ENCODE peak calls at places on chromosomes 3 and 15, in ten cellular contexts. One of them, this sample, is unnamed.

GRCh38 chr15:34047893-34048775 is 9.1 kb upstream of the AVEN start:
- DNase-seq in left ventricle myocardium inferior: no peak
- DNase-seq in CD4-positive, CD25-positive, alpha-beta regulatory T cell: no peak
- DNase-seq in hepatocyte: no peak
- DNase-seq in tibial nerve: no peak
- DNase-seq in lower lobe of right lung: no peak
- DNase-seq in fibroblast of lung: peak; percentile 89
- DNase-seq in CD8-positive, alpha-beta T cell: no peak
- DNase-seq in HCT116: no peak
- DNase-seq in ovary: no peak
- DNase-seq in this sample: no peak

GRCh38 chr3:124138148-124138547 is 146.2 kb upstream of the ROPN1 start:
- DNase-seq in tibial nerve: no peak
- DNase-seq in CD8-positive, alpha-beta T cell: no peak
- DNase-seq in fibroblast of lung: no peak
- DNase-seq in ovary: no peak
- DNase-seq in left ventricle myocardium inferior: no peak
- DNase-seq in hepatocyte: no peak
- DNase-seq in HCT116: no peak
- DNase-seq in lower lobe of right lung: no peak
- DNase-seq in CD4-positive, CD25-positive, alpha-beta regulatory T cell: no peak
- DNase-seq in this sample: no peak

GRCh38 chr3:107065094-107065861 is 312.0 kb upstream of the CCDC54 start:
- DNase-seq in fibroblast of lung: peak; percentile 37
- DNase-seq in left ventricle myocardium inferior: no peak
- DNase-seq in CD4-positive, CD25-positive, alpha-beta regulatory T cell: no peak
- DNase-seq in CD8-positive, alpha-beta T cell: no peak
- DNase-seq in hepatocyte: peak; percentile 8
- DNase-seq in HCT116: no peak
- DNase-seq in tibial nerve: no peak
- DNase-seq in lower lobe of right lung: no peak
- DNase-seq in ovary: no peak
- DNase-seq in this sample: no peak

GRCh38 chr3:172516318-172517214 is 6.7 kb downstream of the TNFSF10 start:
- DNase-seq in tibial nerve: peak; percentile 28
- DNase-seq in CD8-positive, alpha-beta T cell: no peak
- DNase-seq in left ventricle myocardium inferior: peak; percentile 29
- DNase-seq in HCT116: no peak
- DNase-seq in lower lobe of right lung: no peak
- DNase-seq in CD4-positive, CD25-positive, alpha-beta regulatory T cell: no peak
- DNase-seq in fibroblast of lung: peak; percentile 95
- DNase-seq in hepatocyte: peak; percentile 34
- DNase-seq in ovary: peak; percentile 45
- DNase-seq in this sample: no peak

GRCh38 chr3:45509038-45509767 is 85.3 kb upstream of the LIMD1 start:
- DNase-seq in CD8-positive, alpha-beta T cell: no peak
- DNase-seq in CD4-positive, CD25-positive, alpha-beta regulatory T cell: no peak
- DNase-seq in tibial nerve: no peak
- DNase-seq in lower lobe of right lung: no peak
- DNase-seq in left ventricle myocardium inferior: no peak
- DNase-seq in ovary: no peak
- DNase-seq in hepatocyte: peak; percentile 36
- DNase-seq in fibroblast of lung: peak; percentile 99
- DNase-seq in HCT116: peak; percentile 48
- DNase-seq in this sample: peak; percentile 22

GRCh38 chr3:37183375-37183831 is 9.0 kb upstream of the LRRFIP2 start:
- DNase-seq in hepatocyte: no peak
- DNase-seq in HCT116: peak; percentile 73
- DNase-seq in tibial nerve: no peak
- DNase-seq in left ventricle myocardium inferior: no peak
- DNase-seq in lower lobe of right lung: no peak
- DNase-seq in fibroblast of lung: peak; percentile 97
- DNase-seq in ovary: no peak
- DNase-seq in CD4-positive, CD25-positive, alpha-beta regulatory T cell: no peak
- DNase-seq in CD8-positive, alpha-beta T cell: no peak
- DNase-seq in this sample: no peak

GRCh38 chr15:30954674-30955073 is 36.8 kb downstream of the MTMR10 start:
- DNase-seq in HCT116: no peak
- DNase-seq in CD8-positive, alpha-beta T cell: no peak
- DNase-seq in left ventricle myocardium inferior: no peak
- DNase-seq in fibroblast of lung: peak; percentile 16
- DNase-seq in CD4-positive, CD25-positive, alpha-beta regulatory T cell: no peak
- DNase-seq in tibial nerve: no peak
- DNase-seq in hepatocyte: no peak
- DNase-seq in lower lobe of right lung: no peak
- DNase-seq in ovary: no peak
- DNase-seq in this sample: no peak

GRCh38 chr3:187274315-187274976 is 17.1 kb downstream of the MASP1 start:
- DNase-seq in CD8-positive, alpha-beta T cell: no peak
- DNase-seq in lower lobe of right lung: no peak
- DNase-seq in fibroblast of lung: no peak
- DNase-seq in ovary: no peak
- DNase-seq in tibial nerve: no peak
- DNase-seq in CD4-positive, CD25-positive, alpha-beta regulatory T cell: no peak
- DNase-seq in HCT116: no peak
- DNase-seq in hepatocyte: no peak
- DNase-seq in left ventricle myocardium inferior: no peak
- DNase-seq in this sample: no peak

GRCh38 chr3:141405025-141405424 is 36.7 kb downstream of the ZBTB38 start:
- DNase-seq in CD4-positive, CD25-positive, alpha-beta regulatory T cell: no peak
- DNase-seq in HCT116: no peak
- DNase-seq in CD8-positive, alpha-beta T cell: no peak
- DNase-seq in tibial nerve: no peak
- DNase-seq in lower lobe of right lung: no peak
- DNase-seq in fibroblast of lung: peak; percentile 78
- DNase-seq in ovary: no peak
- DNase-seq in hepatocyte: no peak
- DNase-seq in left ventricle myocardium inferior: no peak
- DNase-seq in this sample: no peak

GRCh38 chr3:171352387-171352935 is 107.7 kb downstream of the TNIK start:
- DNase-seq in CD4-positive, CD25-positive, alpha-beta regulatory T cell: no peak
- DNase-seq in HCT116: no peak
- DNase-seq in lower lobe of right lung: no peak
- DNase-seq in fibroblast of lung: no peak
- DNase-seq in left ventricle myocardium inferior: no peak
- DNase-seq in ovary: no peak
- DNase-seq in hepatocyte: no peak
- DNase-seq in tibial nerve: no peak
- DNase-seq in CD8-positive, alpha-beta T cell: no peak
- DNase-seq in this sample: no peak

GRCh38 chr15:98120561-98120960 is 160.1 kb downstream of the ARRDC4 start:
- DNase-seq in CD4-positive, CD25-positive, alpha-beta regulatory T cell: no peak
- DNase-seq in HCT116: no peak
- DNase-seq in ovary: no peak
- DNase-seq in left ventricle myocardium inferior: no peak
- DNase-seq in hepatocyte: no peak
- DNase-seq in lower lobe of right lung: no peak
- DNase-seq in CD8-positive, alpha-beta T cell: no peak
- DNase-seq in tibial nerve: no peak
- DNase-seq in fibroblast of lung: no peak
- DNase-seq in this sample: no peak

GRCh38 chr3:115808239-115808638 is 184.9 kb downstream of the GAP43 start:
- DNase-seq in tibial nerve: no peak
- DNase-seq in left ventricle myocardium inferior: no peak
- DNase-seq in HCT116: no peak
- DNase-seq in CD4-positive, CD25-positive, alpha-beta regulatory T cell: no peak
- DNase-seq in ovary: no peak
- DNase-seq in hepatocyte: no peak
- DNase-seq in CD8-positive, alpha-beta T cell: no peak
- DNase-seq in lower lobe of right lung: no peak
- DNase-seq in fibroblast of lung: no peak
- DNase-seq in this sample: no peak

GRCh38 chr3:133853063-133853924 is 42.4 kb downstream of the RAB6B start:
- DNase-seq in CD8-positive, alpha-beta T cell: no peak
- DNase-seq in HCT116: no peak
- DNase-seq in ovary: no peak
- DNase-seq in fibroblast of lung: no peak
- DNase-seq in tibial nerve: no peak
- DNase-seq in left ventricle myocardium inferior: no peak
- DNase-seq in lower lobe of right lung: no peak
- DNase-seq in hepatocyte: no peak
- DNase-seq in CD4-positive, CD25-positive, alpha-beta regulatory T cell: no peak
- DNase-seq in this sample: no peak

GRCh38 chr3:152026033-152026556 is 152.7 kb downstream of the SUCNR1 start:
- DNase-seq in lower lobe of right lung: no peak
- DNase-seq in tibial nerve: no peak
- DNase-seq in ovary: no peak
- DNase-seq in HCT116: peak; percentile 62
- DNase-seq in hepatocyte: peak; percentile 21
- DNase-seq in left ventricle myocardium inferior: no peak
- DNase-seq in CD4-positive, CD25-positive, alpha-beta regulatory T cell: no peak
- DNase-seq in fibroblast of lung: peak; percentile 85
- DNase-seq in CD8-positive, alpha-beta T cell: no peak
- DNase-seq in this sample: no peak

GRCh38 chr3:150748648-150749047 is 14.3 kb downstream of the SIAH2 start:
- DNase-seq in lower lobe of right lung: no peak
- DNase-seq in left ventricle myocardium inferior: no peak
- DNase-seq in CD8-positive, alpha-beta T cell: no peak
- DNase-seq in hepatocyte: no peak
- DNase-seq in CD4-positive, CD25-positive, alpha-beta regulatory T cell: no peak
- DNase-seq in fibroblast of lung: peak; percentile 51
- DNase-seq in tibial nerve: no peak
- DNase-seq in ovary: no peak
- DNase-seq in HCT116: no peak
- DNase-seq in this sample: no peak

GRCh38 chr3:64152100-64152499 is 73.2 kb downstream of the PRICKLE2 start:
- DNase-seq in CD4-positive, CD25-positive, alpha-beta regulatory T cell: no peak
- DNase-seq in fibroblast of lung: peak; percentile 87
- DNase-seq in left ventricle myocardium inferior: no peak
- DNase-seq in HCT116: no peak
- DNase-seq in CD8-positive, alpha-beta T cell: no peak
- DNase-seq in lower lobe of right lung: no peak
- DNase-seq in hepatocyte: peak; percentile 35
- DNase-seq in tibial nerve: no peak
- DNase-seq in ovary: no peak
- DNase-seq in this sample: no peak

GRCh38 chr3:69724722-69725435 is 14.4 kb upstream of the MITF start:
- DNase-seq in fibroblast of lung: peak; percentile 37
- DNase-seq in CD8-positive, alpha-beta T cell: no peak
- DNase-seq in CD4-positive, CD25-positive, alpha-beta regulatory T cell: no peak
- DNase-seq in HCT116: no peak
- DNase-seq in tibial nerve: no peak
- DNase-seq in ovary: no peak
- DNase-seq in hepatocyte: peak; percentile 24
- DNase-seq in left ventricle myocardium inferior: no peak
- DNase-seq in lower lobe of right lung: no peak
- DNase-seq in this sample: no peak

GRCh38 chr3:155428558-155428957 is 135.1 kb upstream of the STRIT1 start:
- DNase-seq in ovary: no peak
- DNase-seq in fibroblast of lung: peak; percentile 96
- DNase-seq in tibial nerve: no peak
- DNase-seq in hepatocyte: no peak
- DNase-seq in CD4-positive, CD25-positive, alpha-beta regulatory T cell: no peak
- DNase-seq in CD8-positive, alpha-beta T cell: no peak
- DNase-seq in lower lobe of right lung: no peak
- DNase-seq in HCT116: no peak
- DNase-seq in left ventricle myocardium inferior: no peak
- DNase-seq in this sample: no peak

GRCh38 chr3:184568591-184568917 is 7.0 kb downstream of the EPHB3 start:
- DNase-seq in tibial nerve: no peak
- DNase-seq in lower lobe of right lung: no peak
- DNase-seq in CD4-positive, CD25-positive, alpha-beta regulatory T cell: no peak
- DNase-seq in left ventricle myocardium inferior: no peak
- DNase-seq in CD8-positive, alpha-beta T cell: no peak
- DNase-seq in fibroblast of lung: no peak
- DNase-seq in hepatocyte: no peak
- DNase-seq in ovary: no peak
- DNase-seq in HCT116: no peak
- DNase-seq in this sample: no peak
- H3K27me3 ChIP-seq in tibial nerve: no peaks in the 10 kb centered on the region
- H3K27me3 ChIP-seq in lower lobe of right lung: peaks cover 5% of the 10 kb centered on the region
- H3K27me3 ChIP-seq in CD4-positive, CD25-positive, alpha-beta regulatory T cell: peaks cover 18% of the 10 kb centered on the region
- H3K27me3 ChIP-seq in left ventricle myocardium inferior: peaks cover 17% of the 10 kb centered on the region
- H3K27me3 ChIP-seq in CD8-positive, alpha-beta T cell: peaks cover 6% of the 10 kb centered on the region
- H3K27me3 ChIP-seq in fibroblast of lung: no peaks in the 10 kb centered on the region
- H3K27me3 ChIP-seq in hepatocyte: no peaks in the 10 kb centered on the region
- H3K27me3 ChIP-seq in ovary: no peaks in the 10 kb centered on the region
- H3K27me3 ChIP-seq in HCT116: no peaks in the 10 kb centered on the region
- H3K27me3 ChIP-seq in this sample: peaks cover 73% of the 10 kb centered on the region

DNA sequence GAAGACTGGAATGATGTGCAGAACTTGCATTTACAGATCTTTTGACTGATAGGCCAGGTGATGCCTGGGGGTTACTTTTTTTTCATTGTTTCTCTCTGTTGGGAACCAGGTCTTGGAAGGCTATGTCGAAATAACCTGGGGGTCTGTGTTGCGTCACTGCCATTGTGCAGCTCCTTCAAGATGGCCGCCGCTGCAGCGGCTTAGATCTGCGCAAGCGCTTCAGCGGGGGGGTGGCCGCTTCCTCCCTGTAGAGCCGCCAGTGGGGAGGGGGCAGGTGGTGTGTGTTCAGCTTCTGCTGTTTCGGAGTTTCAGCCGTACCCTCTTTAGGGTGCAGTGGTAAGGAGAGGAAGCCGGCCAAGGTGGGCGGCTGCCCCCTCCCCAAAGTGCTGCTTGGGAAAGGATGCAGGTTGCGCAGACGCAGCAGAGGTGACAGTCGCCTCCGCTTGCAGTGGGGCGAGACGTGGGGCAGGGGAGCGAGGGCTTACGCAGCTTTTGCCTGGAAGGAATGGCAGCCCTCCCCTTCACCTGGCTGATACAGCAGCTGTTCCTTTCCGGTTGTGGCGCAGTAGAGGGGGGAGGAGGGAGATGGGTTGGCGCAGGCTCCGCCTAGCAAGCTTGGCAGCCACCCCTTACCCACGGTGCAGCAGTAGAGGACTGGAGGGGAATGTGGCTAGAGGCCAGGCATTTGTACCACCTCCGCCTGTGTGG is 1.5 kb downstream of the SNRPN start:
- DNase-seq in tibial nerve: no peak
- DNase-seq in ovary: peak; percentile 79
- DNase-seq in left ventricle myocardium inferior: peak; percentile 66
- DNase-seq in CD8-positive, alpha-beta T cell: peak; percentile 77
- DNase-seq in fibroblast of lung: peak; percentile 72
- DNase-seq in HCT116: no peak
- DNase-seq in hepatocyte: peak; percentile 88
- DNase-seq in lower lobe of right lung: peak; percentile 86
- DNase-seq in CD4-positive, CD25-positive, alpha-beta regulatory T cell: peak; percentile 68
- DNase-seq in this sample: peak; percentile 27
- H3K9me3 ChIP-seq in tibial nerve: no peaks in the 10 kb centered on the region
- H3K9me3 ChIP-seq in ovary: peaks cover 3% of the 10 kb centered on the region
- H3K9me3 ChIP-seq in left ventricle myocardium inferior: peaks cover 23% of the 10 kb centered on the region
- H3K9me3 ChIP-seq in CD8-positive, alpha-beta T cell: peaks cover 12% of the 10 kb centered on the region
- H3K9me3 ChIP-seq in fibroblast of lung: no peaks in the 10 kb centered on the region
- H3K9me3 ChIP-seq in HCT116: no peaks in the 10 kb centered on the region
- H3K9me3 ChIP-seq in hepatocyte: no peaks in the 10 kb centered on the region
- H3K9me3 ChIP-seq in lower lobe of right lung: peaks cover 12% of the 10 kb centered on the region
- H3K9me3 ChIP-seq in CD4-positive, CD25-positive, alpha-beta regulatory T cell: peaks cover 3% of the 10 kb centered on the region
- H3K9me3 ChIP-seq in this sample: no peaks in the 10 kb centered on the region

GRCh38 chr3:135871311-135871710 is 94.2 kb upstream of the PPP2R3A start:
- DNase-seq in hepatocyte: no peak
- DNase-seq in left ventricle myocardium inferior: no peak
- DNase-seq in HCT116: no peak
- DNase-seq in lower lobe of right lung: no peak
- DNase-seq in tibial nerve: no peak
- DNase-seq in CD8-positive, alpha-beta T cell: no peak
- DNase-seq in ovary: no peak
- DNase-seq in fibroblast of lung: peak; percentile 81
- DNase-seq in CD4-positive, CD25-positive, alpha-beta regulatory T cell: no peak
- DNase-seq in this sample: no peak
- H3K27ac ChIP-seq in hepatocyte: no peak overlapping the region
- H3K27ac ChIP-seq in left ventricle myocardium inferior: no peak overlapping the region
- H3K27ac ChIP-seq in HCT116: no peak overlapping the region
- H3K27ac ChIP-seq in lower lobe of right lung: no peak overlapping the region
- H3K27ac ChIP-seq in tibial nerve: no peak overlapping the region
- H3K27ac ChIP-seq in CD8-positive, alpha-beta T cell: no peak overlapping the region
- H3K27ac ChIP-seq in ovary: no peak overlapping the region
- H3K27ac ChIP-seq in fibroblast of lung: no peak overlapping the region
- H3K27ac ChIP-seq in CD4-positive, CD25-positive, alpha-beta regulatory T cell: no peak overlapping the region
- H3K27ac ChIP-seq in this sample: no peak overlapping the region

GRCh38 chr3:193403307-193403706 is 24.8 kb upstream of the ATP13A5 start:
- DNase-seq in lower lobe of right lung: no peak
- DNase-seq in HCT116: no peak
- DNase-seq in fibroblast of lung: no peak
- DNase-seq in CD4-positive, CD25-positive, alpha-beta regulatory T cell: no peak
- DNase-seq in tibial nerve: no peak
- DNase-seq in ovary: no peak
- DNase-seq in left ventricle myocardium inferior: no peak
- DNase-seq in CD8-positive, alpha-beta T cell: no peak
- DNase-seq in hepatocyte: no peak
- DNase-seq in this sample: no peak
- H3K27me3 ChIP-seq in lower lobe of right lung: no peaks in the 10 kb centered on the region
- H3K27me3 ChIP-seq in HCT116: peaks cover 70% of the 10 kb centered on the region
- H3K27me3 ChIP-seq in fibroblast of lung: no peaks in the 10 kb centered on the region
- H3K27me3 ChIP-seq in CD4-positive, CD25-positive, alpha-beta regulatory T cell: no peaks in the 10 kb centered on the region
- H3K27me3 ChIP-seq in tibial nerve: no peaks in the 10 kb centered on the region
- H3K27me3 ChIP-seq in ovary: no peaks in the 10 kb centered on the region
- H3K27me3 ChIP-seq in left ventricle myocardium inferior: no peaks in the 10 kb centered on the region
- H3K27me3 ChIP-seq in CD8-positive, alpha-beta T cell: no peaks in the 10 kb centered on the region
- H3K27me3 ChIP-seq in hepatocyte: no peaks in the 10 kb centered on the region
- H3K27me3 ChIP-seq in this sample: no peaks in the 10 kb centered on the region

This sample was measured in iPS DF 6.9.